ENCODE peak calls at places on chromosomes 13 and 19, in six cellular contexts. Q, L, P, H, E and R are unnamed samples.

GRCh38 chr13:92547256-92547655 is 679.4 kb upstream of the GPC6 start:
- DNase-seq in E (no peak), P (no peak), H (peak; percentile 43), Q (peak; percentile 69), L (peak; percentile 52), R (peak; percentile 62)

GRCh38 chr19:6233051-6233826 is 46.5 kb downstream of the MLLT1 start:
- DNase-seq in H (no peak), Q (no peak), E (no peak), P (peak; percentile 87), L (peak; percentile 27), R (peak; percentile 57)

GRCh38 chr13:52615817-52616216 is 26.4 kb upstream of the HNRNPA1L2 start:
- DNase-seq in Q (no peak), H (no peak), L (no peak), P (no peak), E (peak; percentile 23), R (no peak)

GRCh38 chr13:109204252-109204651 is 574.8 kb downstream of the MYO16 start:
- DNase-seq in E (no peak), H (no peak), L (peak; percentile 18), P (no peak), Q (no peak), R (no peak)

GRCh38 chr13:106596287-106596937 is 28.5 kb upstream of the ARGLU1 start:
- DNase-seq in P (no peak), Q (no peak), H (no peak), E (no peak), L (no peak), R (no peak)

GRCh38 chr19:30049844-30050667 is 108.0 kb downstream of the URI1 start:
- DNase-seq in Q (no peak), P (no peak), L (peak; percentile 2), H (no peak), E (no peak), R (no peak)

GRCh38 chr13:51628059-51628852 is 44.0 kb downstream of the WDFY2 start:
- DNase-seq in L (no peak), H (no peak), Q (no peak), E (no peak), P (no peak), R (no peak)

GRCh38 chr19:39557791-39558622 is 18.0 kb upstream of the EID2 start:
- DNase-seq in H (peak; percentile 76), P (no peak), L (no peak), E (no peak), Q (peak; percentile 52), R (peak; percentile 6)

GRCh38 chr19:6373813-6374108 is 1.2 kb downstream of the ALKBH7 start:
- DNase-seq in Q (no peak), L (no peak), H (no peak), P (no peak), E (no peak), R (no peak)

GRCh38 chr13:96900992-96901391 is 93.3 kb downstream of the OXGR1 start:
- DNase-seq in L (no peak), E (no peak), Q (no peak), P (no peak), H (no peak), R (no peak)

GRCh38 chr19:4866595-4867424 is 657 bp downstream of the PLIN3 start:
- DNase-seq in Q (peak; percentile 47), H (peak; percentile 42), L (peak; percentile 44), E (no peak), P (peak; percentile 89), R (peak; percentile 39)

GRCh38 chr13:45545686-45546409 is 69.7 kb downstream of the ERICH6B start:
- DNase-seq in P (no peak), E (no peak), H (no peak), Q (no peak), L (no peak), R (no peak)

GRCh38 chr13:35824395-35824794 is 306.8 kb downstream of the DCLK1 start:
- DNase-seq in P (no peak), E (no peak), H (no peak), Q (no peak), L (no peak), R (no peak)

GRCh38 chr19:3816566-3817218 is 30.5 kb upstream of the MATK start:
- DNase-seq in P (no peak), Q (no peak), H (no peak), E (no peak), L (no peak), R (no peak)

GRCh38 chr13:99704390-99704789 is 203.1 kb downstream of the TM9SF2 start:
- DNase-seq in P (no peak), H (no peak), L (no peak), Q (no peak), E (no peak), R (no peak)

GRCh38 chr13:98467263-98467985 is 109.5 kb downstream of the STK24 start:
- DNase-seq in E (no peak), L (no peak), H (no peak), Q (no peak), P (no peak), R (no peak)

GRCh38 chr13:92843549-92843948 is 383.1 kb upstream of the GPC6 start:
- DNase-seq in L (peak; percentile 88), H (peak; percentile 67), E (no peak), Q (peak; percentile 83), P (no peak), R (peak; percentile 71)

GRCh38 chr13:20654156-20654555 is 49.3 kb upstream of the IL17D start:
- DNase-seq in L (peak; percentile 4), Q (peak; percentile 32), H (peak; percentile 46), P (no peak), E (no peak), R (peak; percentile 59)

GRCh38 chr19:51016798-51017683 is 2.5 kb downstream of the KLK10 start:
- DNase-seq in E (peak; percentile 87), L (peak; percentile 16), H (peak; percentile 95), Q (peak; percentile 33), P (no peak), R (no peak)

GRCh38 chr19:771332-771785 is 20.4 kb downstream of the MISP start:
- DNase-seq in H (peak; percentile 50), Q (peak; percentile 69), L (peak; percentile 57), P (no peak), E (peak; percentile 81), R (peak; percentile 35)

GRCh38 chr13:91426913-91427312 is 28.5 kb downstream of the GPC5 start:
- DNase-seq in H (no peak), P (no peak), E (no peak), Q (no peak), L (no peak), R (no peak)

GRCh38 chr13:51733656-51734334 is 70.2 kb downstream of the DHRS12 start:
- DNase-seq in Q (no peak), E (no peak), P (no peak), L (no peak), H (no peak), R (no peak)

GRCh38 chr19:3029070-3029923 is at the start of gene TLE2:
- DNase-seq in H (no peak), P (no peak), E (no peak), Q (no peak), L (no peak), R (no peak)

GRCh38 chr13:52195052-52195837 is 35.8 kb upstream of the NEK3 start:
- DNase-seq in E (no peak), L (peak; percentile 84), P (peak; percentile 94), Q (peak; percentile 88), H (peak; percentile 9), R (peak; percentile 81)

GRCh38 chr19:51164215-51164614 is 22.1 kb downstream of the SIGLEC7 start:
- DNase-seq in P (no peak), Q (no peak), L (no peak), H (no peak), E (no peak), R (no peak)

GRCh38 chr19:54155694-54156093 is 3.8 kb downstream of the LENG1 start:
- DNase-seq in E (no peak), Q (no peak), H (no peak), P (no peak), L (no peak), R (no peak)

GRCh38 chr13:109949395-109949794 is 163.0 kb upstream of the IRS2 start:
- DNase-seq in L (no peak), E (no peak), Q (no peak), H (no peak), P (no peak), R (no peak)

GRCh38 chr19:19599190-19599535 is 19.3 kb downstream of the PBX4 start:
- DNase-seq in E (no peak), H (no peak), L (no peak), Q (no peak), P (no peak), R (no peak)
- H3K4me3 ChIP-seq in E (no peak overlapping the region), H (no peak overlapping the region), L (no peak overlapping the region), Q (no peak overlapping the region), P (no peak overlapping the region), R (no peak overlapping the region)

DNA sequence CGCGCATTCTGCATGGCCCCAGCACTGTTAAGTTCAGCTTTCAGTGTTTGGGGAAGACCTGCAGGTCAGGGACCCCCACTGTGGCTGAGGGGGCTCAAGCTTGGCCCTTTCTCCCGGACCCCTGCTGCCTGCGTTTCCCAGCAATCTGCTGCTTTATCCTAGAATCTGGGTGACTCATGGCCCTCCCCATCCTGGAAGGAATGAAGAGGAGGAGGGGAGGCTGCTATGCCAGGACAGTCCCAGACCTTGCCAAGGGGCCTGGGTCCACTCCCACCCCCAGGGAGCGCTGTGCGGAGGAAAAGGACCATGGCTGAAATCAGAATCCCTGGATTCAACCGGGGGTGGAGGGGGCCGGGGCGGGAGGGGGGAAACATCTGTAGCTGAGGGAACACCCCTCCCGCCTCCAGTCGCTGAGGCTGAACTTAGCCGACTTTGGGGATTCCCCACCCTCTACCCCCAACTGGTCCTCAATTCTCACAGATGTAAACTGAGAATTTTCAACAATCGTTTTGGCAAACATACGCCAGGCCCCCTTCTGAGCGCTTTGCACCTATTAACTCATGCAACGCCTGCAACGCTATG is 20.6 kb downstream of the ZNF114 start:
- DNase-seq in L (peak; percentile 26), E (peak; percentile 35), Q (peak; percentile 81), P (no peak), H (no peak), R (peak; percentile 81)
- H3K4me3 ChIP-seq in L (peak overlapping the region; percentile 50), E (peak overlapping the region; percentile 49), Q (peak overlapping the region; percentile 54), P (peak overlapping the region; percentile 18), H (peak overlapping the region; percentile 63), R (peak overlapping the region; percentile 47)

DNA sequence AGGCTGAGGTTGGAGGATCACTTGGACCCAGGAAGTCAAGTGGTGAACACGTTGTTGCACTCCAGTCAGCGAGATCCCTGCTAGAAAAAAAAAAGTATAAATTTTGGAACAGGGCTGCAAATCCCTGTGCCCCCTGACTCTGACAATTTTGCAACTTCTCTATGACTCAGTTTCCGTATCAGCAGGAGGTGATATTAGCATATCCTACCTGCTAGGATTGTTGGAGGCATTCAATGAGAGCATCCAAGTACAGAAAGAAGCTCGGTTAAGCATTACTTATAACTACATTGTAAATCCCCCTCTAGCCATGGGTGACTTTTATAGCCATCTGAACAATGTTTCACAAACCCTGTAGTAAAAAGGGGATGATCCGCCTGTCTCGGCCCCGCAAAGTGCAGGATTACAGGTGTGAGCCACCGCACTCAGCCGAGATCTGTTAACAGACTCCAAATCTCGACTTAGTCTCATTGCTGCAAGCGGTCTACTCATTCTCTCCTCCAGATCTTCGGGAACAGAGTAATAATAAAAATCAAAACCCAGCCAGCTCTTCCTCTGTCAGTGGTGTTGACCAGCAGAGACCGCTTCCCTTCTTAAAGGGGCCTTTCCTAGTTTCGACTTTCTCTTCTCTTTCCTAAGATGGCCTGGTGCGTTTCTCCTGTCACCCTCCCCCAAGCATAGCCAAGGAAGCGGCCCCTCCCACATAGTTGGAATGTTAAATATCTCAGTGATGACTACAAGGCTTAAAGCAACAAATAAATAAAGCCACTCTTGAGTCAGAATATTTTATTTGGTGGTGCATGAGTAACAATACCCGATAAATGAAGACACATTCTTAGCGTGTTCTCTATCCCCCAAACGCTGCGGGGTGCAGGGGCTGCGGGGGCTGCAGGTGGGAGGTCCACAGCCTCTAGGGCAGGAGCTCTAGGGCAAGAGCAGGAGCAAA is 10.3 kb upstream of the BICRA start:
- DNase-seq in H (peak; percentile 94), E (peak; percentile 94), Q (peak; percentile 97), P (peak; percentile 81), L (peak; percentile 96), R (peak; percentile 97)
- H3K4me3 ChIP-seq in H (peak overlapping the region; percentile 76), E (peak overlapping the region; percentile 43), Q (peak overlapping the region; percentile 49), P (no peak overlapping the region), L (peak overlapping the region; percentile 50), R (peak overlapping the region; percentile 40)

GRCh38 chr19:23118400-23118799 is 1.6 kb downstream of the ZNF730 start:
- DNase-seq in L (no peak), P (no peak), Q (no peak), H (no peak), E (no peak), R (no peak)
- H3K4me3 ChIP-seq in L (no peak overlapping the region), P (no peak overlapping the region), Q (no peak overlapping the region), H (peak overlapping the region; percentile 75), E (no peak overlapping the region), R (no peak overlapping the region)